ENCODE peak calls at places on chromosomes 1 and 21, in seven cellular contexts. E, N, D, S, W, A and J are unnamed samples.

GRCh38 chr1:176619261-176619660 is 156.3 kb downstream of the PAPPA2 start:
- DNase-seq in E (no peak), N (no peak), D (no peak), S (no peak), W (no peak), A (no peak), J (no peak)

GRCh38 chr1:29416267-29416666 is 179.9 kb downstream of the PTPRU start:
- DNase-seq in E (no peak), N (no peak), D (no peak), S (no peak), W (peak; percentile 57), A (peak; percentile 7), J (no peak)

GRCh38 chr1:21866629-21867009 is 54.6 kb downstream of the LDLRAD2 start:
- DNase-seq in E (no peak), N (no peak), D (no peak), S (no peak), W (no peak), A (no peak), J (no peak)

GRCh38 chr1:202245391-202245790 is 51.8 kb downstream of the LGR6 start:
- DNase-seq in E (no peak), N (no peak), D (no peak), S (no peak), W (no peak), A (no peak), J (no peak)

GRCh38 chr1:150813028-150813707 is 5.1 kb upstream of the CTSK start:
- DNase-seq in E (no peak), N (peak; percentile 55), D (peak; percentile 37), S (peak; percentile 16), W (peak; percentile 64), A (peak; percentile 75), J (peak; percentile 42)

GRCh38 chr1:70586046-70586445 is 175.0 kb downstream of the CTH start:
- DNase-seq in E (no peak), N (no peak), D (no peak), S (no peak), W (peak; percentile 23), A (no peak), J (no peak)

GRCh38 chr1:29655145-29655544 is 418.8 kb downstream of the PTPRU start:
- DNase-seq in E (peak; percentile 15), N (no peak), D (no peak), S (no peak), W (no peak), A (no peak), J (no peak)

GRCh38 chr21:42102063-42102462 is 30.9 kb downstream of the UMODL1 start:
- DNase-seq in E (no peak), N (no peak), D (no peak), S (no peak), W (no peak), A (no peak), J (no peak)

GRCh38 chr1:89273324-89273778 is 691 bp upstream of the GBP5 start:
- DNase-seq in E (no peak), N (no peak), D (no peak), S (no peak), W (no peak), A (no peak), J (no peak)

GRCh38 chr1:86499987-86500593 is 31.4 kb downstream of the CLCA1 start:
- DNase-seq in E (no peak), N (peak; percentile 25), D (peak; percentile 55), S (peak; percentile 18), W (peak; percentile 93), A (peak; percentile 15), J (no peak)

GRCh38 chr1:5001466-5001865 is 347.1 kb downstream of the AJAP1 start:
- DNase-seq in E (no peak), N (no peak), D (peak; percentile 20), S (no peak), W (no peak), A (no peak), J (no peak)

GRCh38 chr1:101820080-101820479 is 176.6 kb downstream of the OLFM3 start:
- DNase-seq in E (no peak), N (peak; percentile 15), D (no peak), S (peak; percentile 16), W (peak; percentile 75), A (peak; percentile 38), J (no peak)

GRCh38 chr1:36764796-36765195 is 269.5 kb downstream of the GRIK3 start:
- DNase-seq in E (no peak), N (peak; percentile 42), D (no peak), S (no peak), W (no peak), A (no peak), J (no peak)

GRCh38 chr1:86913399-86913895 is 479 bp downstream of the SELENOF start:
- DNase-seq in E (peak; percentile 52), N (no peak), D (no peak), S (no peak), W (peak; percentile 37), A (peak; percentile 2), J (no peak)

GRCh38 chr1:228082975-228083870 is 715 bp downstream of the ARF1 start:
- DNase-seq in E (no peak), N (peak; percentile 55), D (peak; percentile 89), S (no peak), W (peak; percentile 40), A (no peak), J (no peak)

GRCh38 chr1:13732971-13733667 is 33.1 kb downstream of the PRDM2 start:
- DNase-seq in E (no peak), N (no peak), D (no peak), S (no peak), W (no peak), A (no peak), J (no peak)

GRCh38 chr21:37845535-37845934 is 70.7 kb downstream of the KCNJ6 start:
- DNase-seq in E (no peak), N (no peak), D (no peak), S (no peak), W (no peak), A (no peak), J (no peak)

GRCh38 chr1:27491748-27492700 is 2.1 kb upstream of the WASF2 start:
- DNase-seq in E (no peak), N (no peak), D (no peak), S (no peak), W (no peak), A (peak; percentile 12), J (no peak)

DNA sequence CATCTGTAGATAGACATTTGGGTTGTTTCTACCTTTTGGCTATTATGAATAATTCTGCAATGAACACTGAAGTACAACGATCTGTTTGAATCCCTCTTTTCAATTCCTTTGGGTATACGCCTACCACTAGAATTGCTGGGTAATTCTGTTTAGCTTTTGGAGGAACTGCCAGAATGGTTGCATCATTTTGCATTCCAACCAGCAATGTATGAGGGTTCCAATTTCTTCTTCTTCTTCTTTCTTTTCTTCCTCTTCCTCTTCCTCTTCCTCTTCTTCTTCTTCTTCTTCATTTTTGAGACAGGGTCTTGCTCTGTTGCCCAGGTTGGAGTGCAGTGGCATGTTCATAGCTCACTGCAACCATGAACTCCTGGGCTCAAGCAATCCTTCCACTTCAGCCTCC is 13.8 kb upstream of the THEM5 start:
- DNase-seq in E (no peak), N (no peak), D (no peak), S (no peak), W (no peak), A (no peak), J (no peak)
- TF ChIP-seq REST in E (no peak), N (no peak), D (no peak), S (no peak), W (no peak), A (no peak), J (no peak)

GRCh38 chr1:17031436-17031835 is 19.7 kb upstream of the ATP13A2 start:
- DNase-seq in E (no peak), N (peak; percentile 68), D (no peak), S (no peak), W (no peak), A (no peak), J (no peak)

GRCh38 chr1:17028662-17029188 is 17.0 kb upstream of the ATP13A2 start:
- DNase-seq in E (no peak), N (no peak), D (no peak), S (no peak), W (no peak), A (no peak), J (no peak)

GRCh38 chr1:17027900-17028299 is 16.2 kb upstream of the ATP13A2 start:
- DNase-seq in E (no peak), N (no peak), D (no peak), S (no peak), W (no peak), A (no peak), J (no peak)

GRCh38 chr1:17032741-17033140 is 21.0 kb upstream of the ATP13A2 start:
- DNase-seq in E (no peak), N (no peak), D (no peak), S (no peak), W (no peak), A (no peak), J (no peak)

DNA sequence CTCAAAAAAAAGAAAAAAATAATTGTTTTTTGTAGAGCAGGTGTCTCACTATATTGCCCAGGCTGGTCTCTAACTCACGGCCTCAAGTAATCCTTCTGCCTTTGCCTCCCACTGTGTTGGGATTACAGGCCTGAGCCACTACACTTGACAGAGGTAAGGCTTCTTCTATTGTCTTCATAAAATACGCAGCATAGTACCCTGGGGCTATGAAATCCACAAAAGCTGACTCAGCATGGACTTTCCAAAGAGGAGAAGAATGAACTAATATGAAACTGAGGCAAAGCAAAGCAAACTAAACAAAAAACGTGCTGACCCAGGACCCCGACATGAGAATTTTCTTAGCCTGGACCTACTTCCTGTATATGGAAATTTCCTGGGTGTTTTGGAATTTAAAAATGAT is 18.5 kb upstream of the ATP13A2 start:
- DNase-seq in E (no peak), N (no peak), D (no peak), S (no peak), W (no peak), A (no peak), J (no peak)
- TF ChIP-seq REST in E (no peak), N (no peak), D (no peak), S (no peak), W (no peak), A (no peak), J (no peak)

GRCh38 chr1:64864018-64864945 is 102.1 kb downstream of the JAK1 start:
- DNase-seq in E (peak; percentile 92), N (no peak), D (peak; percentile 61), S (peak; percentile 33), W (no peak), A (peak; percentile 12), J (no peak)
- TF ChIP-seq REST in E (peak; percentile 40), N (no peak), D (no peak), S (no peak), W (no peak), A (no peak), J (no peak)

GRCh38 chr1:112818990-112819689 is 104.0 kb upstream of the PPM1J start:
- DNase-seq in E (no peak), N (no peak), D (peak; percentile 70), S (no peak), W (no peak), A (no peak), J (no peak)
- TF ChIP-seq REST in E (no peak), N (no peak), D (no peak), S (no peak), W (no peak), A (no peak), J (no peak)